ENCODE peak calls at places on chromosomes 13 and 19, in seven cellular contexts. One of them, this sample, is unnamed.

GRCh38 chr19:55384576-55385235 is 614 bp upstream of the TMEM238 start:
- DNase-seq in neural progenitor cell: no peak
- DNase-seq in MCF 10A: no peak
- DNase-seq in tibial nerve: no peak
- DNase-seq in SK-N-SH: peak
- DNase-seq in fibroblast of lung: no peak
- DNase-seq in ovary: peak
- DNase-seq in this sample: no peak

GRCh38 chr13:109297628-109298027 is 488.8 kb downstream of the IRS2 start:
- DNase-seq in fibroblast of lung: peak
- DNase-seq in neural progenitor cell: no peak
- DNase-seq in tibial nerve: no peak
- DNase-seq in SK-N-SH: peak
- DNase-seq in MCF 10A: no peak
- DNase-seq in ovary: no peak
- DNase-seq in this sample: peak

GRCh38 chr13:75417006-75417384 is 65.0 kb downstream of the TBC1D4 start:
- DNase-seq in neural progenitor cell: no peak
- DNase-seq in tibial nerve: no peak
- DNase-seq in fibroblast of lung: no peak
- DNase-seq in MCF 10A: peak
- DNase-seq in ovary: no peak
- DNase-seq in SK-N-SH: no peak
- DNase-seq in this sample: no peak

GRCh38 chr13:38872693-38873092 is 117.9 kb downstream of the STOML3 start:
- DNase-seq in ovary: peak
- DNase-seq in neural progenitor cell: peak
- DNase-seq in tibial nerve: no peak
- DNase-seq in fibroblast of lung: peak
- DNase-seq in SK-N-SH: peak
- DNase-seq in MCF 10A: peak
- DNase-seq in this sample: peak

GRCh38 chr13:90800082-90800746 is 547.3 kb upstream of the MIR17HG start:
- DNase-seq in neural progenitor cell: no peak
- DNase-seq in ovary: peak
- DNase-seq in SK-N-SH: peak
- DNase-seq in fibroblast of lung: peak
- DNase-seq in MCF 10A: no peak
- DNase-seq in tibial nerve: peak
- DNase-seq in this sample: no peak

GRCh38 chr13:53250272-53250875 is 221.8 kb downstream of the OLFM4 start:
- DNase-seq in tibial nerve: no peak
- DNase-seq in ovary: no peak
- DNase-seq in SK-N-SH: peak
- DNase-seq in fibroblast of lung: peak
- DNase-seq in MCF 10A: peak
- DNase-seq in neural progenitor cell: peak
- DNase-seq in this sample: peak

GRCh38 chr13:51271528-51272070 is 49.4 kb downstream of the FAM124A start:
- DNase-seq in neural progenitor cell: no peak
- DNase-seq in ovary: no peak
- DNase-seq in tibial nerve: no peak
- DNase-seq in MCF 10A: no peak
- DNase-seq in SK-N-SH: no peak
- DNase-seq in fibroblast of lung: peak
- DNase-seq in this sample: no peak

GRCh38 chr19:19597809-19598306 is 20.6 kb downstream of the PBX4 start:
- DNase-seq in ovary: no peak
- DNase-seq in MCF 10A: no peak
- DNase-seq in fibroblast of lung: no peak
- DNase-seq in tibial nerve: no peak
- DNase-seq in SK-N-SH: no peak
- DNase-seq in neural progenitor cell: no peak
- DNase-seq in this sample: no peak

GRCh38 chr13:100069278-100069677 is 19.6 kb upstream of the PCCA start:
- DNase-seq in ovary: no peak
- DNase-seq in neural progenitor cell: no peak
- DNase-seq in MCF 10A: peak
- DNase-seq in SK-N-SH: no peak
- DNase-seq in tibial nerve: no peak
- DNase-seq in fibroblast of lung: peak
- DNase-seq in this sample: no peak

GRCh38 chr13:108178105-108178504 is 37.2 kb downstream of the LIG4 start:
- DNase-seq in ovary: no peak
- DNase-seq in tibial nerve: no peak
- DNase-seq in SK-N-SH: no peak
- DNase-seq in fibroblast of lung: no peak
- DNase-seq in neural progenitor cell: no peak
- DNase-seq in MCF 10A: no peak
- DNase-seq in this sample: no peak

GRCh38 chr13:41751734-41752445 is 209.0 kb downstream of the VWA8 start:
- DNase-seq in fibroblast of lung: no peak
- DNase-seq in neural progenitor cell: no peak
- DNase-seq in SK-N-SH: no peak
- DNase-seq in tibial nerve: no peak
- DNase-seq in ovary: no peak
- DNase-seq in MCF 10A: no peak
- DNase-seq in this sample: no peak

GRCh38 chr13:57633141-57633949 is 1.8 kb downstream of the PCDH17 start:
- DNase-seq in neural progenitor cell: peak
- DNase-seq in ovary: peak
- DNase-seq in MCF 10A: no peak
- DNase-seq in tibial nerve: no peak
- DNase-seq in fibroblast of lung: peak
- DNase-seq in SK-N-SH: peak
- DNase-seq in this sample: no peak

GRCh38 chr13:113083402-113084061 is 22.1 kb upstream of the F7 start:
- DNase-seq in tibial nerve: peak
- DNase-seq in SK-N-SH: no peak
- DNase-seq in fibroblast of lung: peak
- DNase-seq in ovary: no peak
- DNase-seq in MCF 10A: peak
- DNase-seq in neural progenitor cell: no peak
- DNase-seq in this sample: no peak

GRCh38 chr13:31204592-31204991 is 4.8 kb downstream of the B3GLCT start:
- DNase-seq in SK-N-SH: peak
- DNase-seq in fibroblast of lung: peak
- DNase-seq in ovary: no peak
- DNase-seq in MCF 10A: peak
- DNase-seq in neural progenitor cell: no peak
- DNase-seq in tibial nerve: no peak
- DNase-seq in this sample: peak

GRCh38 chr19:47122359-47123335 is 8.0 kb upstream of the SAE1 start:
- DNase-seq in SK-N-SH: no peak
- DNase-seq in tibial nerve: no peak
- DNase-seq in MCF 10A: peak
- DNase-seq in fibroblast of lung: peak
- DNase-seq in neural progenitor cell: no peak
- DNase-seq in ovary: no peak
- DNase-seq in this sample: peak

GRCh38 chr13:112448621-112449544 is 72.7 kb downstream of the SPACA7 start:
- DNase-seq in ovary: no peak
- DNase-seq in fibroblast of lung: no peak
- DNase-seq in neural progenitor cell: no peak
- DNase-seq in MCF 10A: no peak
- DNase-seq in tibial nerve: no peak
- DNase-seq in SK-N-SH: peak
- DNase-seq in this sample: no peak

GRCh38 chr19:18086590-18087138 is at the start of gene IL12RB1:
- DNase-seq in fibroblast of lung: no peak
- DNase-seq in neural progenitor cell: no peak
- DNase-seq in MCF 10A: no peak
- DNase-seq in tibial nerve: no peak
- DNase-seq in ovary: no peak
- DNase-seq in SK-N-SH: no peak
- DNase-seq in this sample: no peak

GRCh38 chr19:6556480-6556879 is 25.7 kb downstream of the TNFSF9 start:
- DNase-seq in tibial nerve: no peak
- DNase-seq in SK-N-SH: no peak
- DNase-seq in neural progenitor cell: no peak
- DNase-seq in ovary: no peak
- DNase-seq in fibroblast of lung: no peak
- DNase-seq in MCF 10A: peak
- DNase-seq in this sample: no peak

GRCh38 chr19:6551091-6551490 is 20.3 kb downstream of the TNFSF9 start:
- DNase-seq in tibial nerve: no peak
- DNase-seq in SK-N-SH: no peak
- DNase-seq in neural progenitor cell: no peak
- DNase-seq in MCF 10A: no peak
- DNase-seq in fibroblast of lung: no peak
- DNase-seq in ovary: no peak
- DNase-seq in this sample: no peak

GRCh38 chr19:6556043-6556449 is 25.2 kb downstream of the TNFSF9 start:
- DNase-seq in neural progenitor cell: no peak
- DNase-seq in tibial nerve: no peak
- DNase-seq in ovary: no peak
- DNase-seq in MCF 10A: no peak
- DNase-seq in fibroblast of lung: no peak
- DNase-seq in SK-N-SH: no peak
- DNase-seq in this sample: no peak

DNA sequence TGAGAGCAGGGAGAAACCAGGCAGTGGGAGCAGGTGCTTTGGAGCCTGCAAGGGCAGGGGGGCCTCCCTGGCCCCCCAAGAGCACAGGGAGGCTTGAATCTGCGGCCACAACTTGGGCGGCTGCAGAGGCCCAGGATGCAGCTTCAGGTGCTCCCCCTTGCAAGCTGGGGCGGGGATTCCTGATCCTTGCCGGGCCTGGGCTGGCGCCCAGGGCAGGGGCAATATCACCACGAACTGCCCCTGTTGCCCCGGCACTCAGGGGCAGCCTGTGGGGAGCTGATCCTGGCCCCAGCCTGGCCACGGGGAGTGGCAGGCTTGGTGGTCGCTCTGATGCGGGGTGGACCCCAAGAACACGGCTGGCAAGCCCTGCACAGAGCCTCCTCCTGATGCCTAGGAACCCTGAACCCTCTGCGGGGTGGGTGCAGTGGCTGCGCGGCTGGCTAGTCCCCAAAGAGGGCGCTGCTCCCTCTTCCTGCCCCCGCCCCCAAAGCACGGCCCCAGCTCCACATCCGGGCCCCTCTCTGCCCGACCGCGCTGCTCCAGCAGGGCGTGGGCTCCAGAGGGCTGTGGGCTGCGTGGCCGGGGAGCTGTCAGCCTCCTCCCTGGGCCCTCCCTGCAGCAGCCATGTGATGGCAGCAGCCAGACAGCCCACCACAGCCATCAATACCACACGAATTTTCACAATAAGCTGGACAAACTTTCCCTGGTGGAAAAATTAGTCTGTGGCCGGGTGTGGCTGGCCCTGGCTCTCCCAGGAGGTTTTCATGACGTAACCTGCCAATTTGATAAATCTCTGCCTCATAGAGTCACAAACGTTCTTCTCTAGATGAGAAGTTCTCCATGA is 21.0 kb downstream of the TNFSF9 start:
- DNase-seq in fibroblast of lung: no peak
- DNase-seq in ovary: no peak
- DNase-seq in tibial nerve: no peak
- DNase-seq in neural progenitor cell: peak
- DNase-seq in MCF 10A: no peak
- DNase-seq in SK-N-SH: peak
- DNase-seq in this sample: no peak
- TF ChIP-seq CTCF in fibroblast of lung: no peak
- TF ChIP-seq CTCF in ovary: no peak
- TF ChIP-seq CTCF in tibial nerve: no peak
- TF ChIP-seq CTCF in neural progenitor cell: peak
- TF ChIP-seq CTCF in MCF 10A: no peak
- TF ChIP-seq CTCF in SK-N-SH: peak
- TF ChIP-seq CTCF in this sample: no peak

DNA sequence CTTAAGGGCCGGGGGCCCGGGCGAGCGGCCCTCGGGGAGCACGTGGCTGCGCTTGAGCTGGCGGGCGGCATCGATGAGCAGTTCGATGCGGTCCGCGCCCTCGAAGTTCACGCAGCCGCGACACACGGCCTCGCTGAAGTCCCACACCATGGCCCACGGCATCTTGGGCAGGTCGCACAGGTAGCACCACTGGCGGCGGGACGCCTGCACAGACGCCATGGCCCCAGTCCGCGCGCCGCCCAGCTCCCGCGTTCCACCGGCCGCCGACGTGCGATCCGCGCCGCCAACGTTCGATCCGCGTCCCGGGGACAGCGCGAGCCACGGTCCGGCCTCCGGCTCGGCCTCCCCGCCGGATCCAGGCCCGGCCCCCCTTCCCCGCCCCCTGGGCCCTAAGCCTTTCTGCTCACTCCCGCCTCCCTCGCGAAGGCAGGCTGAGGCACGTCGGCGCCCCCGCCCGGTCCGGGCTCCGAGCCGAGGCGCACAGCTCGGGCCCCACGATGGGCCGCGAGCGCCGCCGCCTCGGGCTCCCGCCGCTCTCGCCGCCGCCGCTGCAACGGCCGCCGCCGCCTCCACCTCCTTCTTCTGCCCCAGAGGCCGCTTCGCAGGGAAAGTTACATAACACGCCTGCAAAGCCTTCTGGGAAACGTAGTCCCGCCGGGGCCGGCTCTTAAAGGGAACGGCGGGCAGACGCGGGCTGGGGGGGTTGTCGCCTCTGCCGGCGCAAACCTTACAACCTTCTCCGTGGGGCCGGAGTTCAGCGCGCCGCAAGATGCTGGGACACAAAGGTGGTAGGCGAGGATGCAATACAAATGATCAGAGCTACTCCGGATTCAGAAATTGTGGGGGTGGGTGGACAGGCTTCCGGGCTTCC is at the start of gene IRF2BP1:
- DNase-seq in neural progenitor cell: peak
- DNase-seq in fibroblast of lung: peak
- DNase-seq in ovary: peak
- DNase-seq in MCF 10A: peak
- DNase-seq in SK-N-SH: peak
- DNase-seq in tibial nerve: peak
- DNase-seq in this sample: peak
- TF ChIP-seq CTCF in neural progenitor cell: peak
- TF ChIP-seq CTCF in fibroblast of lung: no peak
- TF ChIP-seq CTCF in ovary: peak
- TF ChIP-seq CTCF in MCF 10A: no peak
- TF ChIP-seq CTCF in SK-N-SH: no peak
- TF ChIP-seq CTCF in tibial nerve: peak
- TF ChIP-seq CTCF in this sample: no peak

GRCh38 chr19:46065486-46065885 is 24.7 kb upstream of the IGFL4 start:
- DNase-seq in fibroblast of lung: peak
- DNase-seq in SK-N-SH: no peak
- DNase-seq in tibial nerve: no peak
- DNase-seq in neural progenitor cell: no peak
- DNase-seq in ovary: no peak
- DNase-seq in MCF 10A: peak
- DNase-seq in this sample: peak
- TF ChIP-seq CTCF in fibroblast of lung: no peak
- TF ChIP-seq CTCF in SK-N-SH: no peak
- TF ChIP-seq CTCF in tibial nerve: no peak
- TF ChIP-seq CTCF in neural progenitor cell: no peak
- TF ChIP-seq CTCF in ovary: no peak
- TF ChIP-seq CTCF in MCF 10A: no peak
- TF ChIP-seq CTCF in this sample: no peak

DNA sequence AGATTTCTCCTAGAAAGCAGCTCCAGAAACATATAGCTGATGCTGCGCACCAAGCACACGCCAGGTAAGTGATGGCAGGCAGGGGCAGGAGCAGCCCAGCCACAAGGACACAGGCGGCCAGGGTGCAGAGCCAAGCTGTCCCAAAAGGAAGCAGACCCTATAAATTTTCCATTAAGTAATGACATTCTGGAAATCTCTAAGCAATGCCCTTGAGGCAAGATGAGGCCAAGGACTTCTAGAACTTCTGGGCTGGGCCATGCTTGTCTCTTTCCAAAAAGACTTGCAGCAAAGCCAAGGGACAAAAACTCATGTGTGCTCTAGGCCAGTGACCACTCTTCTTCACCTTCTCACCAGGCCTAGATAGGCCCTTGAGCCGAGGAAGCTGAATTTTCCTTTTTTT is 42.2 kb upstream of the EPHX3 start:
- DNase-seq in SK-N-SH: no peak
- DNase-seq in fibroblast of lung: no peak
- DNase-seq in neural progenitor cell: no peak
- DNase-seq in tibial nerve: no peak
- DNase-seq in MCF 10A: no peak
- DNase-seq in ovary: no peak
- DNase-seq in this sample: no peak
- TF ChIP-seq CTCF in SK-N-SH: no peak
- TF ChIP-seq CTCF in fibroblast of lung: no peak
- TF ChIP-seq CTCF in neural progenitor cell: no peak
- TF ChIP-seq CTCF in tibial nerve: no peak
- TF ChIP-seq CTCF in MCF 10A: no peak
- TF ChIP-seq CTCF in ovary: no peak
- TF ChIP-seq CTCF in this sample: no peak

This sample was measured in astrocyte of the spinal cord.